ENCODE peak calls at places on chromosomes 12 and 14, in five cellular contexts. One of them, this sample, is unnamed.

GRCh38 chr14:73753887-73754880 is 40.0 kb upstream of the PNMA1 start:
- DNase-seq in AG04450: no peak
- DNase-seq in ureter: no peak
- DNase-seq in amniotic stem cell: no peak
- DNase-seq in psoas muscle: no peak
- DNase-seq in this sample: peak

GRCh38 chr14:54338696-54339317 is 58.0 kb upstream of the CDKN3 start:
- DNase-seq in AG04450: peak
- DNase-seq in amniotic stem cell: no peak
- DNase-seq in psoas muscle: no peak
- DNase-seq in ureter: no peak
- DNase-seq in this sample: no peak

GRCh38 chr12:6374028-6374780 is 1.2 kb downstream of the SCNN1A start:
- DNase-seq in AG04450: no peak
- DNase-seq in ureter: no peak
- DNase-seq in amniotic stem cell: no peak
- DNase-seq in psoas muscle: no peak
- DNase-seq in this sample: no peak

GRCh38 chr12:48197967-48198618 is 5.0 kb downstream of the OR10AD1 start:
- DNase-seq in psoas muscle: peak
- DNase-seq in AG04450: peak
- DNase-seq in amniotic stem cell: no peak
- DNase-seq in ureter: peak
- DNase-seq in this sample: peak

GRCh38 chr12:91400249-91400648 is 217.6 kb upstream of the DCN start:
- DNase-seq in AG04450: no peak
- DNase-seq in amniotic stem cell: no peak
- DNase-seq in ureter: no peak
- DNase-seq in psoas muscle: no peak
- DNase-seq in this sample: no peak

GRCh38 chr14:69076341-69076740 is 76.6 kb downstream of the DCAF5 start:
- DNase-seq in AG04450: no peak
- DNase-seq in psoas muscle: no peak
- DNase-seq in amniotic stem cell: no peak
- DNase-seq in ureter: no peak
- DNase-seq in this sample: no peak

GRCh38 chr12:9948606-9949286 is 16.6 kb upstream of the CLEC2A start:
- DNase-seq in amniotic stem cell: no peak
- DNase-seq in psoas muscle: no peak
- DNase-seq in AG04450: no peak
- DNase-seq in ureter: no peak
- DNase-seq in this sample: no peak

GRCh38 chr12:52081263-52081733 is 1.8 kb downstream of the SMIM41 start:
- DNase-seq in amniotic stem cell: no peak
- DNase-seq in AG04450: no peak
- DNase-seq in ureter: no peak
- DNase-seq in psoas muscle: no peak
- DNase-seq in this sample: no peak

GRCh38 chr12:101925352-101925751 is 48.0 kb downstream of the DRAM1 start:
- DNase-seq in psoas muscle: peak
- DNase-seq in amniotic stem cell: peak
- DNase-seq in AG04450: peak
- DNase-seq in ureter: peak
- DNase-seq in this sample: no peak

GRCh38 chr14:104155513-104155912 is 17.1 kb downstream of the KIF26A start:
- DNase-seq in psoas muscle: peak
- DNase-seq in amniotic stem cell: no peak
- DNase-seq in ureter: no peak
- DNase-seq in AG04450: no peak
- DNase-seq in this sample: no peak

GRCh38 chr14:50103558-50103957 is 12.8 kb downstream of the VCPKMT start:
- DNase-seq in amniotic stem cell: no peak
- DNase-seq in ureter: no peak
- DNase-seq in AG04450: no peak
- DNase-seq in psoas muscle: no peak
- DNase-seq in this sample: no peak

GRCh38 chr14:95816539-95816938 is 60.1 kb upstream of the TUNAR start:
- DNase-seq in psoas muscle: no peak
- DNase-seq in AG04450: no peak
- DNase-seq in ureter: no peak
- DNase-seq in amniotic stem cell: no peak
- DNase-seq in this sample: no peak

GRCh38 chr12:55698965-55699364 is 8.7 kb downstream of the ITGA7 start:
- DNase-seq in psoas muscle: no peak
- DNase-seq in amniotic stem cell: no peak
- DNase-seq in ureter: no peak
- DNase-seq in AG04450: no peak
- DNase-seq in this sample: no peak

GRCh38 chr14:61560323-61560722 is 135.0 kb upstream of the HIF1A start:
- DNase-seq in psoas muscle: no peak
- DNase-seq in AG04450: no peak
- DNase-seq in ureter: no peak
- DNase-seq in amniotic stem cell: no peak
- DNase-seq in this sample: no peak

GRCh38 chr14:95156153-95156764 is 1.1 kb downstream of the DICER1 start:
- DNase-seq in amniotic stem cell: no peak
- DNase-seq in AG04450: no peak
- DNase-seq in psoas muscle: no peak
- DNase-seq in ureter: no peak
- DNase-seq in this sample: no peak

This sample was measured in posterior cingulate gyrus.